ENCODE peak calls at places on chromosomes 5 and 9, in ten cellular contexts. V is effector CD8-positive, alpha-beta T cell; N is HL-60; P is C1 segment of cervical spinal cord; U is GM13976; G is GM04504; X is CD8-positive, alpha-beta memory T cell; Q is AG10803; M is tibial nerve; J is activated CD4-positive, CD25-positive, alpha-beta regulatory T cell. Y is an unnamed sample.

GRCh38 chr9:107422189-107422802 is 67.3 kb downstream of the KLF4 start:
- DNase-seq in V (no peak), N (peak), P (peak), U (peak), G (peak), X (no peak), Q (peak), M (peak), J (no peak), Y (peak)

GRCh38 chr5:168409601-168410458 is 76.4 kb upstream of the RARS1 start:
- DNase-seq in V (no peak), N (no peak), P (no peak), U (peak), G (no peak), X (no peak), Q (peak), M (no peak), J (no peak), Y (peak)

GRCh38 chr9:12876872-12877271 is 102.1 kb downstream of the LURAP1L start:
- DNase-seq in V (no peak), N (no peak), P (no peak), U (no peak), G (no peak), X (no peak), Q (no peak), M (no peak), J (no peak), Y (no peak)

GRCh38 chr9:38158628-38159027 is 89.6 kb upstream of the SHB start:
- DNase-seq in V (no peak), N (no peak), P (no peak), U (no peak), G (no peak), X (no peak), Q (no peak), M (no peak), J (no peak), Y (no peak)

GRCh38 chr5:83750759-83751158 is 30.1 kb upstream of the HAPLN1 start:
- DNase-seq in V (no peak), N (no peak), P (no peak), U (no peak), G (no peak), X (no peak), Q (no peak), M (no peak), J (no peak), Y (no peak)

GRCh38 chr9:8723195-8723594 is 923.6 kb upstream of the DMAC1 start:
- DNase-seq in V (no peak), N (no peak), P (no peak), U (no peak), G (no peak), X (no peak), Q (no peak), M (no peak), J (no peak), Y (no peak)

GRCh38 chr5:55406292-55406691 is 98.5 kb downstream of the MTREX start:
- DNase-seq in V (no peak), N (no peak), P (no peak), U (no peak), G (no peak), X (no peak), Q (no peak), M (no peak), J (no peak), Y (no peak)

GRCh38 chr5:172983542-172984243 is at the start of gene ATP6V0E1:
- DNase-seq in V (peak), N (peak), P (peak), U (peak), G (peak), X (peak), Q (peak), M (peak), J (peak), Y (peak)

GRCh38 chr5:154470949-154471870 is 6.8 kb downstream of the HAND1 start:
- DNase-seq in V (no peak), N (no peak), P (no peak), U (no peak), G (no peak), X (no peak), Q (no peak), M (no peak), J (no peak), Y (no peak)

GRCh38 chr9:107465467-107466451 is 23.8 kb downstream of the KLF4 start:
- DNase-seq in V (no peak), N (peak), P (peak), U (peak), G (no peak), X (no peak), Q (peak), M (peak), J (no peak), Y (no peak)

GRCh38 chr5:1516615-1517601 is 6.9 kb downstream of the LPCAT1 start:
- DNase-seq in V (no peak), N (no peak), P (no peak), U (no peak), G (peak), X (no peak), Q (peak), M (peak), J (no peak), Y (no peak)

GRCh38 chr5:90830058-90830457 is 271.5 kb downstream of the ADGRV1 start:
- DNase-seq in V (no peak), N (no peak), P (no peak), U (no peak), G (no peak), X (no peak), Q (no peak), M (no peak), J (no peak), Y (no peak)

GRCh38 chr5:68239485-68239884 is 23.9 kb downstream of the PIK3R1 start:
- DNase-seq in V (peak), N (peak), P (peak), U (peak), G (peak), X (peak), Q (peak), M (peak), J (peak), Y (peak)

GRCh38 chr9:129676970-129677369 is 11.5 kb downstream of the PRRX2 start:
- DNase-seq in V (no peak), N (no peak), P (no peak), U (no peak), G (peak), X (no peak), Q (peak), M (no peak), J (no peak), Y (no peak)

GRCh38 chr5:21140987-21141386 is 1153.0 kb upstream of the CDH18 start:
- DNase-seq in V (no peak), N (no peak), P (no peak), U (no peak), G (no peak), X (no peak), Q (no peak), M (no peak), J (no peak), Y (no peak)

GRCh38 chr5:156991714-156992113 is 28.7 kb upstream of the TIMD4 start:
- DNase-seq in V (no peak), N (no peak), P (no peak), U (no peak), G (no peak), X (no peak), Q (no peak), M (no peak), J (no peak), Y (no peak)

GRCh38 chr5:144072518-144072927 is 97.9 kb downstream of the YIPF5 start:
- DNase-seq in V (no peak), N (no peak), P (no peak), U (no peak), G (peak), X (no peak), Q (peak), M (no peak), J (no peak), Y (no peak)

GRCh38 chr5:96692436-96692835 is 30.3 kb downstream of the CAST start:
- DNase-seq in V (no peak), N (no peak), P (no peak), U (no peak), G (no peak), X (no peak), Q (peak), M (no peak), J (no peak), Y (no peak)

GRCh38 chr5:98880151-98880550 is 48.7 kb downstream of the CHD1 start:
- DNase-seq in V (no peak), N (no peak), P (no peak), U (no peak), G (no peak), X (no peak), Q (no peak), M (no peak), J (no peak), Y (no peak)

GRCh38 chr5:125961150-125961549 is 462.1 kb upstream of the GRAMD2B start:
- DNase-seq in V (no peak), N (no peak), P (no peak), U (no peak), G (no peak), X (no peak), Q (no peak), M (no peak), J (no peak), Y (no peak)

GRCh38 chr9:34636791-34637355 is 714 bp downstream of the SIGMAR1 start:
- DNase-seq in V (no peak), N (no peak), P (no peak), U (no peak), G (no peak), X (no peak), Q (peak), M (no peak), J (no peak), Y (no peak)

GRCh38 chr9:130233587-130233945 is 32.0 kb upstream of the HMCN2 start:
- DNase-seq in V (no peak), N (no peak), P (no peak), U (no peak), G (no peak), X (no peak), Q (no peak), M (no peak), J (no peak), Y (no peak)

GRCh38 chr5:173247504-173247903 is 12.5 kb upstream of the NKX2-5 start:
- DNase-seq in V (no peak), N (no peak), P (no peak), U (no peak), G (no peak), X (no peak), Q (no peak), M (no peak), J (no peak), Y (no peak)

GRCh38 chr5:145947581-145947980 is 11.2 kb downstream of the SH3RF2 start:
- DNase-seq in V (no peak), N (no peak), P (no peak), U (no peak), G (no peak), X (no peak), Q (no peak), M (no peak), J (no peak), Y (no peak)

GRCh38 chr5:111043712-111044506 is 27.6 kb upstream of the TSLP start:
- DNase-seq in V (no peak), N (no peak), P (no peak), U (no peak), G (no peak), X (no peak), Q (no peak), M (no peak), J (no peak), Y (no peak)

GRCh38 chr5:10702040-10702629 is 58.9 kb downstream of the DAP start:
- DNase-seq in V (no peak), N (no peak), P (no peak), U (no peak), G (peak), X (no peak), Q (peak), M (no peak), J (no peak), Y (no peak)

GRCh38 chr9:15423328-15423985 is 781 bp downstream of the SNAPC3 start:
- DNase-seq in V (no peak), N (no peak), P (no peak), U (no peak), G (no peak), X (peak), Q (peak), M (no peak), J (no peak), Y (no peak)

GRCh38 chr9:137802021-137802420 is 75.6 kb upstream of the CACNA1B start:
- DNase-seq in V (no peak), N (no peak), P (no peak), U (no peak), G (no peak), X (no peak), Q (no peak), M (no peak), J (no peak), Y (no peak)

GRCh38 chr5:72517961-72518690 is 10.9 kb upstream of the ZNF366 start:
- DNase-seq in V (no peak), N (no peak), P (peak), U (no peak), G (peak), X (no peak), Q (peak), M (peak), J (no peak), Y (no peak)

GRCh38 chr5:26416911-26417310 is 621.5 kb downstream of the CDH9 start:
- DNase-seq in V (no peak), N (no peak), P (no peak), U (no peak), G (no peak), X (no peak), Q (no peak), M (no peak), J (no peak), Y (no peak)

Y was measured in stimulated activated CD4-positive, alpha-beta T cell treated with anti-CD3 and anti-CD28 coated beads, Interleukin-12 subunit alpha, Interleukin-12 subunit beta, amount 100 ng/mL, for 48 hours.